ENCODE peak calls at places on chromosomes 16 and 17, in eight cellular contexts. Z is cardiac fibroblast, A is brain microvascular endothelial cell, E is GM06990, X is BE2C, L is thoracic aorta, O is AG09309, M is astrocyte of the spinal cord. C is an unnamed sample.

GRCh38 chr17:28970879-28971278 is 19.6 kb upstream of the PHF12 start:
- DNase-seq in Z (no peak), A (no peak), E (no peak), X (no peak), L (no peak), O (no peak), M (no peak), C (no peak)

GRCh38 chr16:68696514-68696913 is 40.6 kb upstream of the CDH1 start:
- DNase-seq in Z (no peak), A (no peak), E (no peak), X (no peak), L (no peak), O (no peak), M (no peak), C (no peak)

GRCh38 chr16:86826931-86827330 is 248.6 kb downstream of the FOXL1 start:
- DNase-seq in Z (no peak), A (no peak), E (no peak), X (no peak), L (no peak), O (no peak), M (peak), C (no peak)

GRCh38 chr17:5031365-5032082 is 3.7 kb downstream of the SLC52A1 start:
- DNase-seq in Z (peak), A (peak), E (peak), X (peak), L (peak), O (peak), M (peak), C (peak)

GRCh38 chr16:67442581-67443255 is 11.8 kb downstream of the HSD11B2 start:
- DNase-seq in Z (no peak), A (no peak), E (no peak), X (peak), L (no peak), O (no peak), M (no peak), C (no peak)

GRCh38 chr17:32976605-32977004 is 15.0 kb upstream of the SPACA3 start:
- DNase-seq in Z (no peak), A (no peak), E (no peak), X (no peak), L (no peak), O (no peak), M (no peak), C (no peak)

GRCh38 chr16:56331915-56332314 is 93.4 kb downstream of the AMFR start:
- DNase-seq in Z (no peak), A (no peak), E (no peak), X (no peak), L (no peak), O (no peak), M (no peak), C (no peak)

GRCh38 chr17:74277935-74278334 is 3.9 kb downstream of the DNAI2 start:
- DNase-seq in Z (no peak), A (no peak), E (no peak), X (no peak), L (no peak), O (no peak), M (no peak), C (no peak)

GRCh38 chr16:75529056-75529905 is 6.6 kb downstream of the CHST5 start:
- DNase-seq in Z (no peak), A (no peak), E (no peak), X (no peak), L (no peak), O (no peak), M (no peak), C (no peak)

GRCh38 chr16:72189865-72190371 is 18.0 kb upstream of the PMFBP1 start:
- DNase-seq in Z (peak), A (peak), E (no peak), X (peak), L (no peak), O (peak), M (peak), C (peak)

GRCh38 chr16:55875273-55875672 is at the start of gene CES5A:
- DNase-seq in Z (no peak), A (no peak), E (no peak), X (no peak), L (no peak), O (no peak), M (no peak), C (peak)

GRCh38 chr17:59643159-59643857 is 23.6 kb downstream of the CLTC start:
- DNase-seq in Z (peak), A (no peak), E (no peak), X (no peak), L (no peak), O (no peak), M (peak), C (peak)

GRCh38 chr17:68317458-68317857 is 26.2 kb downstream of the ARSG start:
- DNase-seq in Z (no peak), A (no peak), E (no peak), X (no peak), L (no peak), O (no peak), M (no peak), C (no peak)

GRCh38 chr17:40023590-40024292 is 8.5 kb downstream of the CSF3 start:
- DNase-seq in Z (peak), A (no peak), E (no peak), X (no peak), L (no peak), O (no peak), M (peak), C (peak)

GRCh38 chr17:45009676-45010467 is 41.6 kb downstream of the DCAKD start:
- DNase-seq in Z (no peak), A (no peak), E (no peak), X (no peak), L (no peak), O (no peak), M (no peak), C (no peak)

GRCh38 chr17:46818929-46819859 is 702 bp upstream of the WNT3 start:
- DNase-seq in Z (no peak), A (no peak), E (no peak), X (no peak), L (no peak), O (no peak), M (no peak), C (no peak)

GRCh38 chr17:45132569-45133463 is 501 bp upstream of the PLCD3 start:
- DNase-seq in Z (peak), A (peak), E (peak), X (peak), L (no peak), O (no peak), M (peak), C (peak)

GRCh38 chr17:50501906-50502642 is 6.2 kb upstream of the MYCBPAP start:
- DNase-seq in Z (peak), A (no peak), E (no peak), X (no peak), L (no peak), O (no peak), M (no peak), C (no peak)

GRCh38 chr16:4314532-4315184 is 1.2 kb upstream of the GLIS2 start:
- DNase-seq in Z (peak), A (no peak), E (no peak), X (no peak), L (no peak), O (no peak), M (peak), C (peak)

GRCh38 chr16:13983625-13984024 is 63.7 kb downstream of the ERCC4 start:
- DNase-seq in Z (no peak), A (no peak), E (no peak), X (no peak), L (no peak), O (no peak), M (no peak), C (no peak)

GRCh38 chr17:20094777-20095176 is 85.6 kb downstream of the SPECC1 start:
- DNase-seq in Z (no peak), A (no peak), E (no peak), X (no peak), L (no peak), O (no peak), M (no peak), C (peak)

GRCh38 chr17:73650617-73651200 is 6.5 kb upstream of the SDK2 start:
- DNase-seq in Z (no peak), A (no peak), E (no peak), X (no peak), L (no peak), O (no peak), M (no peak), C (no peak)

GRCh38 chr17:49549311-49549605 is 26.4 kb upstream of the NXPH3 start:
- DNase-seq in Z (no peak), A (no peak), E (no peak), X (no peak), L (no peak), O (no peak), M (no peak), C (no peak)

GRCh38 chr16:87653234-87653633 is 50.9 kb downstream of the JPH3 start:
- DNase-seq in Z (no peak), A (no peak), E (no peak), X (no peak), L (no peak), O (no peak), M (no peak), C (no peak)

GRCh38 chr17:8401107-8401506 is 3.5 kb upstream of the RNF222 start:
- DNase-seq in Z (no peak), A (no peak), E (no peak), X (no peak), L (no peak), O (no peak), M (no peak), C (no peak)

GRCh38 chr17:38872671-38873385 is 3.0 kb downstream of the LASP1 start:
- DNase-seq in Z (no peak), A (no peak), E (no peak), X (no peak), L (no peak), O (no peak), M (no peak), C (no peak)

GRCh38 chr16:11296706-11297491 is 15.8 kb upstream of the PRM1 start:
- DNase-seq in Z (no peak), A (no peak), E (no peak), X (no peak), L (no peak), O (no peak), M (no peak), C (no peak)

GRCh38 chr17:40284085-40284713 is 3.5 kb upstream of the CDC6 start:
- DNase-seq in Z (peak), A (peak), E (no peak), X (no peak), L (no peak), O (peak), M (peak), C (peak)

GRCh38 chr17:79923974-79924638 is 84.9 kb upstream of the CBX4 start:
- DNase-seq in Z (peak), A (no peak), E (no peak), X (peak), L (no peak), O (no peak), M (no peak), C (no peak)

GRCh38 chr16:29662729-29663019 is 373 bp upstream of the SPN start:
- DNase-seq in Z (no peak), A (no peak), E (peak), X (no peak), L (no peak), O (no peak), M (no peak), C (no peak)

GRCh38 chr16:159136-159849 is 6.5 kb upstream of the HBM start:
- DNase-seq in Z (no peak), A (no peak), E (no peak), X (no peak), L (no peak), O (no peak), M (no peak), C (no peak)

GRCh38 chr17:9237661-9238301 is 216.5 kb downstream of the NTN1 start:
- DNase-seq in Z (no peak), A (no peak), E (no peak), X (no peak), L (no peak), O (no peak), M (no peak), C (no peak)

GRCh38 chr17:64936117-64936516 is 16.8 kb upstream of the LRRC37A3 start:
- DNase-seq in Z (no peak), A (no peak), E (no peak), X (no peak), L (no peak), O (no peak), M (no peak), C (no peak)

GRCh38 chr16:52584921-52585320 is 38.0 kb upstream of the TOX3 start:
- DNase-seq in Z (no peak), A (no peak), E (no peak), X (no peak), L (no peak), O (no peak), M (no peak), C (no peak)

GRCh38 chr17:50440838-50441829 is 15.1 kb downstream of the ACSF2 start:
- DNase-seq in Z (no peak), A (no peak), E (no peak), X (no peak), L (no peak), O (no peak), M (no peak), C (no peak)

GRCh38 chr16:10521681-10522274 is 58.6 kb downstream of the EMP2 start:
- DNase-seq in Z (peak), A (peak), E (no peak), X (peak), L (no peak), O (no peak), M (peak), C (peak)

GRCh38 chr17:39999067-39999466 is 16.2 kb upstream of the CSF3 start:
- DNase-seq in Z (no peak), A (peak), E (no peak), X (no peak), L (no peak), O (no peak), M (no peak), C (peak)

GRCh38 chr17:17834974-17835373 is 1.8 kb downstream of the SREBF1 start:
- DNase-seq in Z (no peak), A (no peak), E (no peak), X (no peak), L (no peak), O (no peak), M (no peak), C (no peak)
- H3K4me3 ChIP-seq in Z (peak), A (peak), E (peak), X (peak), L (peak), O (no peak), M (peak), C (no peak)

GRCh38 chr17:41298458-41299135 is 4.1 kb downstream of the KRTAP29-1 start:
- DNase-seq in Z (no peak), A (no peak), E (no peak), X (no peak), L (no peak), O (no peak), M (no peak), C (no peak)
- TF ChIP-seq CTCF in Z (no peak), A (no peak), E (no peak), X (no peak), L (no peak), O (no peak), M (no peak), C (no peak)

GRCh38 chr16:89200850-89201466 is 621 bp upstream of the SLC22A31 start:
- DNase-seq in Z (no peak), A (no peak), E (no peak), X (no peak), L (no peak), O (no peak), M (no peak), C (no peak)
- H3K4me3 ChIP-seq in Z (peak), A (no peak), E (peak), X (no peak), L (peak), O (no peak), M (no peak), C (no peak)

GRCh38 chr17:1628856-1629646 is 417 bp upstream of the SLC43A2 start:
- DNase-seq in Z (peak), A (peak), E (peak), X (peak), L (peak), O (peak), M (peak), C (peak)
- TF ChIP-seq CTCF in Z (no peak), A (no peak), E (no peak), X (no peak), L (peak), O (no peak), M (peak), C (no peak)

DNA sequence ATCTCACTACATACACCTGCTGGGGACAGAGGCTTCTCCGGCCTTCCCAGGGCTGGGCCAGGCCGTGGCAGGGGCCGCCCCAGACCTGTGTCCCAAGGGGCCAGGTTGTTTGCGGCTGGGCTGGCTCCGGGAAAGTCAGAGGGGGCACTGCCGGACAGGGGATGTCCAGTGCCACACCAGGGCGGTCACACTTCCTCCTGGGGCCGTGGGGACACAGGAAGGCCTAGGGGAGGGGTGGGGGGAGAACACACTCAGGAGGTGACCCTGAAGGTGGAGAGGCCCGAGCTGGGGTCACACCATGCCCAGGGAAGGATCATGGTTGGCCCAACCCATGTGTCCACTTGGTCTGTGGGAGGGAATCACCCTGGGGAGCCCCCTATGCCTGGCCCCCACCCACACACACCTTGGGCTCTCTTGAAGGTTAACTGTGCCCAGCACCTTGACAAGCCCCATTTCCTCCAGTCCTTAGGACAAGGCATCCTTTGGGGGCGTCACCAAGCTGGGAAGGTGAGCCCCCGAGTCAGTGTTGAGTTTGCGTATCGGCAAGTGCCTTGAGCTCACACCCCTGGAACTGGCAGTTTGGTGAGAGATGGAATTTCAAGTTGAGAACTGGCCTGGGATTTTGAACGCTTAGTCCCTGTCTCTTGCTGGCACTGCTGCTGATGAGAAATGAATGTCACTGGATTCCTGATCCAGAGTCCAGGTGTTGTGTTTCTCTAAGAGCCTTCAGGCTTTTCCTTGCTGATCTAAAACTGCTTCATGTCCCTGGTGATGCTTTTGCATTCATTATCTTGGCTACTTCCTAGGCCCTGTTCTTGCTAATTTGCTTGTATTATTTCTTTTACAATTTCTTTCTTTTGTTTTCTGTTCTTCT is 7.7 kb upstream of the ACTG1 start:
- DNase-seq in Z (no peak), A (no peak), E (peak), X (no peak), L (no peak), O (no peak), M (no peak), C (no peak)
- H3K4me3 ChIP-seq in Z (no peak), A (no peak), E (peak), X (no peak), L (peak), O (no peak), M (no peak), C (no peak)